ENCODE peak calls at places on chromosome 9, in nine cellular contexts. N, U, G, V, F, S, O, J and M are unnamed samples.

GRCh38 chr9:128080218-128080617 is 12.2 kb downstream of the SLC25A25 start:
- DNase-seq in G (no peak), F (no peak), N (no peak), S (no peak), O (no peak), J (no peak), U (no peak), V (no peak), M (no peak)

GRCh38 chr9:81573415-81574321 is 115.7 kb downstream of the TLE1 start:
- DNase-seq in U (no peak), G (no peak), V (no peak), F (no peak), O (no peak), J (no peak), N (no peak), S (no peak), M (no peak)

GRCh38 chr9:20391208-20391607 is 231.1 kb downstream of the MLLT3 start:
- DNase-seq in S (no peak), G (no peak), J (no peak), F (no peak), U (no peak), O (no peak), V (no peak), N (no peak), M (no peak)

GRCh38 chr9:32968101-32969011 is 33.1 kb downstream of the APTX start:
- DNase-seq in O (no peak), V (peak; percentile 66), S (peak; percentile 57), J (peak; percentile 54), F (peak; percentile 62), N (peak; percentile 40), G (peak; percentile 90), U (peak; percentile 65), M (peak; percentile 67)

GRCh38 chr9:2620876-2621677 is 510 bp upstream of the VLDLR start:
- DNase-seq in J (peak; percentile 81), S (peak; percentile 87), V (peak; percentile 40), O (peak; percentile 90), N (peak; percentile 80), U (peak; percentile 91), G (peak; percentile 91), F (peak; percentile 88), M (peak; percentile 44)

GRCh38 chr9:98409637-98410173 is 154.3 kb upstream of the TBC1D2 start:
- DNase-seq in F (no peak), V (no peak), S (no peak), N (no peak), J (no peak), G (no peak), U (no peak), O (no peak), M (no peak)

GRCh38 chr9:34124103-34124502 is 2.4 kb downstream of the DCAF12 start:
- DNase-seq in F (no peak), O (no peak), S (no peak), V (no peak), J (no peak), N (no peak), G (no peak), U (no peak), M (no peak)

GRCh38 chr9:118459832-118460425 is 755.7 kb downstream of the TLR4 start:
- DNase-seq in S (no peak), F (no peak), J (no peak), U (no peak), V (no peak), O (no peak), N (no peak), G (no peak), M (no peak)

GRCh38 chr9:72895122-72895521 is 57.7 kb downstream of the ALDH1A1 start:
- DNase-seq in F (no peak), U (no peak), G (no peak), O (no peak), S (no peak), N (no peak), V (no peak), J (no peak), M (no peak)

GRCh38 chr9:100211471-100211870 is 112.4 kb downstream of the INVS start:
- DNase-seq in F (no peak), N (no peak), U (no peak), S (no peak), V (no peak), J (no peak), O (no peak), G (no peak), M (no peak)

GRCh38 chr9:94149696-94150095 is 65.4 kb downstream of the PTPDC1 start:
- DNase-seq in J (no peak), V (no peak), O (no peak), N (no peak), U (no peak), S (no peak), G (no peak), F (no peak), M (no peak)

GRCh38 chr9:124220551-124221451 is 36.9 kb upstream of the NEK6 start:
- DNase-seq in U (no peak), N (peak; percentile 80), V (peak; percentile 49), S (peak; percentile 52), F (no peak), J (no peak), G (peak; percentile 71), O (no peak), M (peak; percentile 93)

GRCh38 chr9:98791147-98792095 is 4.9 kb downstream of the ANKS6 start:
- DNase-seq in O (peak; percentile 92), G (peak; percentile 97), J (peak; percentile 93), S (peak; percentile 94), U (peak; percentile 75), V (peak; percentile 99), F (peak; percentile 86), N (peak; percentile 96), M (peak; percentile 92)

GRCh38 chr9:135692410-135692809 is 6.9 kb downstream of the SOHLH1 start:
- DNase-seq in U (no peak), F (no peak), O (no peak), G (no peak), V (peak; percentile 81), N (no peak), J (no peak), S (peak; percentile 8), M (no peak)

GRCh38 chr9:10479172-10479571 is 133.6 kb downstream of the PTPRD start:
- DNase-seq in O (no peak), G (no peak), J (no peak), U (peak; percentile 1), V (peak; percentile 5), N (peak; percentile 4), F (no peak), S (no peak), M (peak; percentile 17)
- TF ChIP-seq CTCF in O (no peak), G (no peak), J (peak; percentile 63), U (no peak), V (peak; percentile 21), N (peak; percentile 21), F (peak; percentile 57), S (no peak), M (peak; percentile 55)

DNA sequence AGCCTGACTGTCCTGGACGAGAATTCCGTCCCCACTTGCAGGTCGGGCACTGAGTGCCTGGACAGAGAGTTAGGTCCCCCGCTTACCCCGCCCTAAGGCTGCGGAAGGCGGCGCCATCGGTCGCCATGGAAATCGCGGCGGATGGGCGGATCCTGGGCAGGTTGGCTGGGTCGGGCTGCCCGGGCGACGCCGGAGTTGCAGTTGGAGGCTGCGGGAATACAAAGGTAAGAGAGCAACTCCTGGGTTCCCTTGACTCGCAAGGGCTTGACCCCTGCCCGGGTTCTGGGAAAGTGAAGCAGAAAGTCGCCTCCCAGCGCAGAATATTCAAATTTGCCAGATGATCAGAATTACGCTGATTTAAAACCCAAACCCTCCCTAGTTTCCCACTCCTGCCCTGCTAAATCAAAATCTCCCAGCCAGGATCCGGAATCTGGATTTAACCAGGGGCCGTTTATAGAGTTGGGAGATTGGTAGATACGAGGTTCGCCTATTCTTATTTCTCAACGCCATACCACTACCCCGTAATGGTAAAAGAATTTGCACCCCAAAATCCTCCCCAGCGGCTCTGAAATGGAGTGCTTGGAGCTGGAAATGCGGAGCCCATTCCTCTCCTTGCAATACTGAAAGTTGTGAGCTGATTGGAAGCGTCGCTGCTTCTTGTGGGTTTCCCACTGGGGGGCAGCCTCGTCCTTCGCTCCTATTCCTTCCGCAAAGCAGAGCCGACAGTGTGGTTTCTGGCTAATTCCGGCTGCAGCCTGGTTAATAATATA is 156.4 kb upstream of the RASEF start:
- DNase-seq in U (peak; percentile 92), S (peak; percentile 46), N (peak; percentile 65), G (peak; percentile 89), V (peak; percentile 88), O (peak; percentile 94), F (peak; percentile 87), J (peak; percentile 77), M (peak; percentile 59)
- TF ChIP-seq CTCF in U (peak; percentile 83), S (peak; percentile 54), N (peak; percentile 76), G (no peak), V (peak; percentile 84), O (peak; percentile 43), F (peak; percentile 46), J (peak; percentile 80), M (peak; percentile 34)

GRCh38 chr9:4298255-4299005 is 1.4 kb downstream of the GLIS3 start:
- DNase-seq in V (no peak), U (peak; percentile 42), S (peak; percentile 27), G (peak; percentile 87), O (peak; percentile 72), N (peak; percentile 42), F (no peak), J (peak; percentile 16), M (peak; percentile 56)

GRCh38 chr9:4299006-4299795 is 667 bp downstream of the GLIS3 start:
- DNase-seq in U (peak; percentile 54), O (peak; percentile 79), J (peak; percentile 39), V (no peak), S (peak; percentile 50), N (no peak), F (peak; percentile 50), G (peak; percentile 89), M (peak; percentile 18)

GRCh38 chr9:4297795-4298254 is 2.0 kb downstream of the GLIS3 start:
- DNase-seq in N (no peak), G (peak; percentile 95), F (peak; percentile 75), S (peak; percentile 65), V (no peak), O (peak; percentile 88), U (peak; percentile 85), J (peak; percentile 41), M (peak; percentile 57)

GRCh38 chr9:4296217-4296616 is 3.7 kb downstream of the GLIS3 start:
- DNase-seq in N (no peak), U (no peak), F (no peak), G (no peak), O (no peak), S (no peak), V (no peak), J (no peak), M (no peak)

DNA sequence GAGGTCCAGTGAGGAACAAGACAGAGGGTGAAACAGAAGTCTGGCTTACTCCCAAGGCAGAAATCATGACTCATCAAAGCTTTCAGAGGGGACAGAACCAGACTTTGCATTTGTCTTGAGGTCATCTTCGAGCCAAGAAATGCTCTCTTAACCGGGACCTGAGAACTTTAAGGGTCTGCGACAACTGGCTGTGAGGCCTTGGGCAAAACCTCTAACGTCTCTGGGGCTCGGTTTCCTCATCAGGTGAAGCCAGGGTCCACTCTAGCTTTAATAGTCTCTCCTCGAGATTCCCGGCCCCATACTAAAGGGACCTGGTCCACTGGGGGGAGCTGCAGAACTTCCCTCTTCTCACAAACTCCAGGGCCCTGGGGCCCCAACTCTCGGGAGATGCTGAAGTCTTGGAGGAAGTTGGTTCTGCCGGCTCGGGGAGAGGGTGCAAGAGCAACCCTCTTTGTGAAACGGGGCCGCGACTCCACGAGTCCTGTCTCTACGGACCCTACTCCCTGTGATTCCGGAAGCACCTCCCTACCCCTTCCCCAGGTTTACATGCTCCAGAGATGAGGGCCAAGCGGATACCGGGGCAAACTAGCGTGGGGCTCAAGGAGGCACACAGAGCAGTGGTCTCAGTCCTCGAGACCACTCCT is 2.6 kb downstream of the GLIS3 start:
- DNase-seq in J (peak; percentile 84), G (peak; percentile 95), V (no peak), N (peak; percentile 68), S (peak; percentile 87), O (peak; percentile 84), F (peak; percentile 67), U (peak; percentile 37), M (peak; percentile 75)
- TF ChIP-seq CTCF in J (peak; percentile 74), G (no peak), V (peak; percentile 65), N (peak; percentile 59), S (peak; percentile 55), O (peak; percentile 13), F (no peak), U (peak; percentile 57), M (peak; percentile 61)

GRCh38 chr9:114608525-114608796 is 2.6 kb upstream of the TMEM268 start:
- DNase-seq in U (no peak), G (no peak), F (no peak), S (no peak), V (no peak), J (no peak), N (no peak), O (no peak), M (no peak)
- TF ChIP-seq CTCF in U (no peak), G (no peak), F (no peak), S (no peak), V (no peak), J (no peak), N (no peak), O (no peak), M (no peak)